ENCODE peak calls at places on chromosomes 16 and 17, in nine cellular contexts. One of them, this sample, is unnamed. For H3K27me3, the result is how much of the 10 kb centered on the place peaks cover.

GRCh38 chr16:11152205-11152604 is 103.8 kb downstream of the SOCS1 start:
- DNase-seq in lower lobe of right lung: no peak
- DNase-seq in dorsolateral prefrontal cortex: peak
- DNase-seq in sigmoid colon: no peak
- DNase-seq in neuronal stem cell: no peak
- DNase-seq in IMR-90: no peak
- DNase-seq in cardiac muscle cell: no peak
- DNase-seq in ascending aorta: no peak
- DNase-seq in testis: no peak
- DNase-seq in this sample: no peak

GRCh38 chr16:28821874-28822519 is 802 bp upstream of the ATXN2L start:
- DNase-seq in lower lobe of right lung: no peak
- DNase-seq in dorsolateral prefrontal cortex: no peak
- DNase-seq in sigmoid colon: no peak
- DNase-seq in neuronal stem cell: no peak
- DNase-seq in IMR-90: no peak
- DNase-seq in cardiac muscle cell: no peak
- DNase-seq in ascending aorta: no peak
- DNase-seq in testis: no peak
- DNase-seq in this sample: peak

GRCh38 chr17:81840826-81841778 is 6.3 kb upstream of the PPP1R27 start:
- DNase-seq in lower lobe of right lung: peak
- DNase-seq in dorsolateral prefrontal cortex: no peak
- DNase-seq in sigmoid colon: no peak
- DNase-seq in neuronal stem cell: no peak
- DNase-seq in IMR-90: no peak
- DNase-seq in cardiac muscle cell: no peak
- DNase-seq in ascending aorta: no peak
- DNase-seq in testis: no peak
- DNase-seq in this sample: no peak

GRCh38 chr17:7885357-7886226 is 3.0 kb upstream of the CHD3 start:
- DNase-seq in lower lobe of right lung: peak
- DNase-seq in dorsolateral prefrontal cortex: no peak
- DNase-seq in sigmoid colon: peak
- DNase-seq in neuronal stem cell: peak
- DNase-seq in IMR-90: peak
- DNase-seq in cardiac muscle cell: peak
- DNase-seq in ascending aorta: no peak
- DNase-seq in testis: peak
- DNase-seq in this sample: no peak

GRCh38 chr17:16287563-16288027 is 65.7 kb downstream of the CENPV start:
- DNase-seq in lower lobe of right lung: no peak
- DNase-seq in dorsolateral prefrontal cortex: no peak
- DNase-seq in sigmoid colon: no peak
- DNase-seq in neuronal stem cell: no peak
- DNase-seq in IMR-90: peak
- DNase-seq in cardiac muscle cell: no peak
- DNase-seq in ascending aorta: no peak
- DNase-seq in testis: no peak
- DNase-seq in this sample: peak

GRCh38 chr16:61858996-61859395 is 177.2 kb downstream of the CDH8 start:
- DNase-seq in lower lobe of right lung: no peak
- DNase-seq in dorsolateral prefrontal cortex: no peak
- DNase-seq in sigmoid colon: no peak
- DNase-seq in neuronal stem cell: no peak
- DNase-seq in IMR-90: no peak
- DNase-seq in cardiac muscle cell: no peak
- DNase-seq in ascending aorta: no peak
- DNase-seq in testis: no peak
- DNase-seq in this sample: peak

GRCh38 chr16:28910046-28911031 is 14.7 kb downstream of the RABEP2 start:
- DNase-seq in lower lobe of right lung: no peak
- DNase-seq in dorsolateral prefrontal cortex: no peak
- DNase-seq in sigmoid colon: no peak
- DNase-seq in neuronal stem cell: no peak
- DNase-seq in IMR-90: peak
- DNase-seq in cardiac muscle cell: no peak
- DNase-seq in ascending aorta: no peak
- DNase-seq in testis: no peak
- DNase-seq in this sample: no peak

GRCh38 chr17:75313941-75314550 is 24.8 kb upstream of the SLC25A19 start:
- DNase-seq in lower lobe of right lung: peak
- DNase-seq in dorsolateral prefrontal cortex: no peak
- DNase-seq in sigmoid colon: peak
- DNase-seq in neuronal stem cell: no peak
- DNase-seq in IMR-90: peak
- DNase-seq in cardiac muscle cell: no peak
- DNase-seq in ascending aorta: peak
- DNase-seq in testis: no peak
- DNase-seq in this sample: no peak

GRCh38 chr16:82748026-82748425 is 121.3 kb downstream of the CDH13 start:
- DNase-seq in lower lobe of right lung: no peak
- DNase-seq in dorsolateral prefrontal cortex: no peak
- DNase-seq in sigmoid colon: no peak
- DNase-seq in neuronal stem cell: no peak
- DNase-seq in IMR-90: peak
- DNase-seq in cardiac muscle cell: no peak
- DNase-seq in ascending aorta: peak
- DNase-seq in testis: no peak
- DNase-seq in this sample: peak

GRCh38 chr16:56988161-56988947 is 1.0 kb upstream of the NLRC5 start:
- DNase-seq in lower lobe of right lung: no peak
- DNase-seq in dorsolateral prefrontal cortex: no peak
- DNase-seq in sigmoid colon: no peak
- DNase-seq in neuronal stem cell: no peak
- DNase-seq in IMR-90: peak
- DNase-seq in cardiac muscle cell: no peak
- DNase-seq in ascending aorta: no peak
- DNase-seq in testis: no peak
- DNase-seq in this sample: no peak
- H3K27me3 ChIP-seq in lower lobe of right lung: under half
- H3K27me3 ChIP-seq in dorsolateral prefrontal cortex: under half
- H3K27me3 ChIP-seq in sigmoid colon: under half
- H3K27me3 ChIP-seq in neuronal stem cell: under half
- H3K27me3 ChIP-seq in IMR-90: under half
- H3K27me3 ChIP-seq in cardiac muscle cell: under half
- H3K27me3 ChIP-seq in ascending aorta: under half
- H3K27me3 ChIP-seq in testis: under half
- H3K27me3 ChIP-seq in this sample: under half

DNA sequence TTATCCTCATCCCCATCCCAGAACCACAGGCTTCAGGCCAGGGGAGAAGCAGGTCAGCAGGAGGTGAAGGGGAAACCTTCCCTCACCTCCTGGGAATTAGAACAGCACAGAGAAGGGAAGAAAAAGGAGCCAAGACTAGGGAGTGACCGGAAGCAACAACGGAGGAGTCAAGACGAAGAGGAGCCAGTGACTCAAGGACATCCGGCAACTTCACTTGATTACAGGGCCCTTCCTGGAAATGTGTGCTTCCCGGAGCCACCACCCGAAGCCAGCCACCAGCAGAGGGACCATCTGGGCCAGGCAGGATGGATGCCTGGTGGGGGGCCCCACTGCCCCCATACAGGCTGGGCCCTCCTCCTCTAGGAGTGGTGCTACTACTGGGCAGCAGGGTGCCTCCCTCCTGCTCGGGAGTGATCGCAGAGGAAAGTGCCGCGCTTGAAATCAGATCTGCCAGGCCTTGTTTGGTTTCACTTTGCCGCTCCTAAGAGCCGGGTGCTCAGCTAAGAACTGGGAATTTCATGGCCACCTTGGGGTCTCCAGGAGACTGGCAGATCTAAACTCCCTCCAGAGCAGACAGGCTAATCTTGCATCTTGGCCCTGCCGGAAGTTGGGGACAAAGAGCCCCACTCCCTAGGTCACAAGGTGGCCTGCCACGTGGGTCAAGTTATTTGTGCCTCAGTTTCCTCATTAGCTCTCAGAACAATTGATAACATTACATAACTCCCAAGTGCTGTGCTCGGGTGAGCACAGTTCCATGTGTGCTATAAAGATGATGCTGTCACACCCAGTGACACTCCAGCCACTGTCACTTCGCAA is 6.6 kb downstream of the CDC42EP4 start:
- DNase-seq in lower lobe of right lung: peak
- DNase-seq in dorsolateral prefrontal cortex: no peak
- DNase-seq in sigmoid colon: peak
- DNase-seq in neuronal stem cell: no peak
- DNase-seq in IMR-90: peak
- DNase-seq in cardiac muscle cell: peak
- DNase-seq in ascending aorta: no peak
- DNase-seq in testis: peak
- DNase-seq in this sample: peak
- H3K4me3 ChIP-seq in lower lobe of right lung: peak
- H3K4me3 ChIP-seq in dorsolateral prefrontal cortex: peak
- H3K4me3 ChIP-seq in sigmoid colon: peak
- H3K4me3 ChIP-seq in neuronal stem cell: no peak
- H3K4me3 ChIP-seq in IMR-90: peak
- H3K4me3 ChIP-seq in cardiac muscle cell: no peak
- H3K4me3 ChIP-seq in ascending aorta: peak
- H3K4me3 ChIP-seq in testis: no peak
- H3K4me3 ChIP-seq in this sample: peak

GRCh38 chr17:61461967-61462733 is 9.9 kb downstream of the TBX4 start:
- DNase-seq in lower lobe of right lung: no peak
- DNase-seq in dorsolateral prefrontal cortex: no peak
- DNase-seq in sigmoid colon: peak
- DNase-seq in neuronal stem cell: no peak
- DNase-seq in IMR-90: no peak
- DNase-seq in cardiac muscle cell: no peak
- DNase-seq in ascending aorta: no peak
- DNase-seq in testis: no peak
- DNase-seq in this sample: no peak

GRCh38 chr17:61461586-61461966 is 9.4 kb downstream of the TBX4 start:
- DNase-seq in lower lobe of right lung: no peak
- DNase-seq in dorsolateral prefrontal cortex: no peak
- DNase-seq in sigmoid colon: peak
- DNase-seq in neuronal stem cell: no peak
- DNase-seq in IMR-90: no peak
- DNase-seq in cardiac muscle cell: no peak
- DNase-seq in ascending aorta: no peak
- DNase-seq in testis: no peak
- DNase-seq in this sample: no peak

GRCh38 chr17:61464121-61464905 is 12.1 kb downstream of the TBX4 start:
- DNase-seq in lower lobe of right lung: peak
- DNase-seq in dorsolateral prefrontal cortex: no peak
- DNase-seq in sigmoid colon: peak
- DNase-seq in neuronal stem cell: no peak
- DNase-seq in IMR-90: no peak
- DNase-seq in cardiac muscle cell: no peak
- DNase-seq in ascending aorta: no peak
- DNase-seq in testis: no peak
- DNase-seq in this sample: no peak

GRCh38 chr17:61463068-61463980 is 11.1 kb downstream of the TBX4 start:
- DNase-seq in lower lobe of right lung: no peak
- DNase-seq in dorsolateral prefrontal cortex: no peak
- DNase-seq in sigmoid colon: peak
- DNase-seq in neuronal stem cell: no peak
- DNase-seq in IMR-90: no peak
- DNase-seq in cardiac muscle cell: no peak
- DNase-seq in ascending aorta: no peak
- DNase-seq in testis: no peak
- DNase-seq in this sample: no peak

GRCh38 chr17:61462734-61463067 is 10.5 kb downstream of the TBX4 start:
- DNase-seq in lower lobe of right lung: no peak
- DNase-seq in dorsolateral prefrontal cortex: no peak
- DNase-seq in sigmoid colon: peak
- DNase-seq in neuronal stem cell: no peak
- DNase-seq in IMR-90: no peak
- DNase-seq in cardiac muscle cell: no peak
- DNase-seq in ascending aorta: no peak
- DNase-seq in testis: no peak
- DNase-seq in this sample: no peak
- H3K27me3 ChIP-seq in lower lobe of right lung: half or more
- H3K27me3 ChIP-seq in dorsolateral prefrontal cortex: half or more
- H3K27me3 ChIP-seq in sigmoid colon: under half
- H3K27me3 ChIP-seq in neuronal stem cell: under half
- H3K27me3 ChIP-seq in IMR-90: half or more
- H3K27me3 ChIP-seq in cardiac muscle cell: half or more
- H3K27me3 ChIP-seq in ascending aorta: under half
- H3K27me3 ChIP-seq in testis: under half
- H3K27me3 ChIP-seq in this sample: half or more

DNA sequence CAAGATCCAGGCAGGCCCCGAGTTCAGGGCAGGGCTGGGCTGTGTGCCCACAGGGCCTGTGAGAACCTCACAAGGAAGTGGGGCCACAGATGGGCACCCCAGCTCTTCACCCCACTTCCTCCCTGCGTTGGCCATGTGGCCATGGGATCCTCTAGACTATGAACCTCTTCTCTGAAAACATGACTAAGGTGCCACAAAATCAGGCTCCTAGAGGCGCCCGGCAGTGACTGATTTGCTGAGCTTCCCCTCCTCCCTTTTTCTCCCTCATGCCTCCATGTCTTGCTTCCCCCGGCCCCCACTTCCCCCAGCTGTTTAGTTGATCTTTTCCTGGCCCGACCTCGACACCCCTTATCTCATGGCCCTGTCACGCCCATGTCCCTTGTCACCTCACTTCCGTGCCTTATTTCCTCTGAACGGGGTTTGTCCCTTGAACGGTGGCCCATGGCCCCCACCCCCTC is 87.1 kb downstream of the KCNJ12 start:
- DNase-seq in lower lobe of right lung: no peak
- DNase-seq in dorsolateral prefrontal cortex: no peak
- DNase-seq in sigmoid colon: no peak
- DNase-seq in neuronal stem cell: no peak
- DNase-seq in IMR-90: no peak
- DNase-seq in cardiac muscle cell: no peak
- DNase-seq in ascending aorta: no peak
- DNase-seq in testis: no peak
- DNase-seq in this sample: no peak
- H3K4me3 ChIP-seq in lower lobe of right lung: no peak
- H3K4me3 ChIP-seq in dorsolateral prefrontal cortex: no peak
- H3K4me3 ChIP-seq in sigmoid colon: no peak
- H3K4me3 ChIP-seq in neuronal stem cell: no peak
- H3K4me3 ChIP-seq in IMR-90: no peak
- H3K4me3 ChIP-seq in cardiac muscle cell: no peak
- H3K4me3 ChIP-seq in ascending aorta: no peak
- H3K4me3 ChIP-seq in testis: no peak
- H3K4me3 ChIP-seq in this sample: no peak

GRCh38 chr17:43547189-43547550 is 1.0 kb upstream of the ETV4 start:
- DNase-seq in lower lobe of right lung: no peak
- DNase-seq in dorsolateral prefrontal cortex: no peak
- DNase-seq in sigmoid colon: no peak
- DNase-seq in neuronal stem cell: no peak
- DNase-seq in IMR-90: no peak
- DNase-seq in cardiac muscle cell: no peak
- DNase-seq in ascending aorta: no peak
- DNase-seq in testis: no peak
- DNase-seq in this sample: no peak
- H3K27me3 ChIP-seq in lower lobe of right lung: under half
- H3K27me3 ChIP-seq in dorsolateral prefrontal cortex: under half
- H3K27me3 ChIP-seq in sigmoid colon: under half
- H3K27me3 ChIP-seq in neuronal stem cell: under half
- H3K27me3 ChIP-seq in IMR-90: under half
- H3K27me3 ChIP-seq in cardiac muscle cell: half or more
- H3K27me3 ChIP-seq in ascending aorta: under half
- H3K27me3 ChIP-seq in testis: under half
- H3K27me3 ChIP-seq in this sample: under half

This sample was measured in brain microvascular endothelial cell.